ENCODE peak calls at places on chromosomes 5 and 9, in four cellular contexts. R is cardiac muscle cell; O is CD4-positive, alpha-beta T cell; F is colonic mucosa. S is an unnamed sample.

GRCh38 chr9:133886563-133887501 is 105.3 kb downstream of the VAV2 start:
- DNase-seq in R (no peak), O (no peak), F (no peak), S (no peak)

GRCh38 chr9:563200-563599 is 278.3 kb upstream of the DMRT1 start:
- DNase-seq in R (no peak), O (no peak), F (no peak), S (no peak)

GRCh38 chr5:20359377-20359776 is 371.4 kb upstream of the CDH18 start:
- DNase-seq in R (no peak), O (no peak), F (no peak), S (no peak)

GRCh38 chr5:156595132-156595787 is 254.8 kb upstream of the PPP1R2B start:
- DNase-seq in R (peak), O (no peak), F (no peak), S (no peak)

GRCh38 chr5:5291357-5291756 is 131.1 kb upstream of the ICE1 start:
- DNase-seq in R (no peak), O (no peak), F (no peak), S (no peak)

GRCh38 chr5:164326219-164326618 is 820.8 kb downstream of the MAT2B start:
- DNase-seq in R (no peak), O (no peak), F (no peak), S (no peak)

GRCh38 chr5:1199649-1200494 is 1.5 kb upstream of the SLC6A19 start:
- DNase-seq in R (no peak), O (no peak), F (no peak), S (no peak)

GRCh38 chr5:147565524-147565923 is 55.7 kb upstream of the DPYSL3 start:
- DNase-seq in R (no peak), O (no peak), F (no peak), S (no peak)

GRCh38 chr5:170469414-170469813 is 34.4 kb upstream of the KCNIP1 start:
- DNase-seq in R (no peak), O (no peak), F (no peak), S (no peak)

GRCh38 chr5:174790906-174791305 is 66.5 kb downstream of the MSX2 start:
- DNase-seq in R (peak), O (no peak), F (no peak), S (no peak)

GRCh38 chr5:54066433-54066832 is 243.9 kb downstream of the ARL15 start:
- DNase-seq in R (no peak), O (no peak), F (no peak), S (no peak)

GRCh38 chr9:31394040-31394473 is 990.4 kb upstream of the ACO1 start:
- DNase-seq in R (no peak), O (no peak), F (no peak), S (no peak)

GRCh38 chr5:93592866-93593265 is 9.8 kb downstream of the NR2F1 start:
- DNase-seq in R (no peak), O (no peak), F (no peak), S (no peak)

GRCh38 chr5:40717281-40717680 is 37.6 kb downstream of the PTGER4 start:
- DNase-seq in R (no peak), O (no peak), F (no peak), S (no peak)

GRCh38 chr5:37892571-37892970 is 52.7 kb upstream of the GDNF start:
- DNase-seq in R (no peak), O (no peak), F (no peak), S (no peak)

GRCh38 chr5:37889612-37890317 is 49.9 kb upstream of the GDNF start:
- DNase-seq in R (no peak), O (no peak), F (no peak), S (no peak)

GRCh38 chr5:37886207-37886905 is 46.5 kb upstream of the GDNF start:
- DNase-seq in R (no peak), O (no peak), F (no peak), S (no peak)

GRCh38 chr5:37891832-37892231 is 52.0 kb upstream of the GDNF start:
- DNase-seq in R (no peak), O (no peak), F (no peak), S (no peak)

GRCh38 chr5:37888476-37888875 is 48.6 kb upstream of the GDNF start:
- DNase-seq in R (no peak), O (no peak), F (no peak), S (no peak)
- H3K27ac ChIP-seq in R (no peak), O (no peak), F (no peak), S (no peak)

DNA sequence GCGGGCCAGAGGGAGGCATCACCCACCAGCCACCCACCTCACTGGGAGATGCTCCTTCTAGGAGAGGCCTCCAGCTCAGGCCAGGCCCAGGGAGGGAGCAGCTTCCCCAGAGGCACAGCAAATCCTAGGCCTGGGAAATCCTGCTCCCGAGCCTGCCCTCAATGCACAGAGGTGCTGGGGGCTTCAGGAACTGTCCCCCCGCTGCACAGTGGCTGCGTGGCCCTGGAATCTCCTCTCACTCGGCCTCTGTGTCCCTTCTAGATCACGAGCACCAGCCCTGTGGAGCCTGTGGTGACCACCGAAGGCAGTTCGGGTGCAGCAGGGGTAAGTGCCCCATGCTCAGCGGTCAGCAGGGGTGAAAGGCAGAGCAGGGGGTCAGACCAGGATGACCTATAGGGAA is 36.4 kb upstream of the SUSD3 start:
- DNase-seq in R (no peak), O (no peak), F (no peak), S (no peak)
- H3K27ac ChIP-seq in R (no peak), O (peak), F (no peak), S (no peak)

DNA sequence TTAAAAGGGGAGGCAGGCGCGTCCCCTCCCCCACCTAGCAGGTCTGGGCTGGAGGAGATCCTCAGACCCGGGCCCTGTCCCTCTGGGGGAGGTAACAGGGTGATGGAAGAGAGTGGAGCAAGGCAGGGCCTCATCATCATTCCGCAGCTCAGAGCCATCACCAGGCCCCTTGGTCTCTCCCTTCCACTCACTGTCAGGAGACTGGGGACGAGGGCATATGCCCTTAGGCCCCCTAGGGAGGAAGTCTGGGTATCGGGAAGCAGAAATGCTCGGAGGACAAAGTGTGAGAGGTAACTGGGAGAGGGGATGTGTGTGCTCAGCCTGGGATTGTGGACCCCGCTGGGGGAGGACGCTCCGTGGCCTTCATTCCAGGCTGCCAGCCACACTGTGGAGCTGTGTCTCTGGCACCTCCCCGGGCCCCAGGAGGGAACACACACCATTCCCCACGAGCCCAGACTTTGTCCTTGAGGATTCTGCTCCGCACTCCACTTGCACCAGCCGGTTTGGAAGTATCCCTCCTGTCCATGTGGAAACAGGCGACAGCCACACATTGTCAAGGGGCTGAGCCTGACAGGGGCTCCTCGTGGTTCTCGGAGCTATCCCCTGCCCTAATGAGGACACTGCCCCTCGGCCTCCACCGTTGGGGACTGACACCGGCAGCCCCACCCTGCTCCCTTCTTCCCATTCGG is 824 bp downstream of the REEP2 start:
- DNase-seq in R (peak), O (no peak), F (no peak), S (no peak)
- H3K27ac ChIP-seq in R (no peak), O (no peak), F (no peak), S (no peak)

GRCh38 chr5:15365040-15365439 is 134.9 kb upstream of the FBXL7 start:
- DNase-seq in R (no peak), O (no peak), F (no peak), S (no peak)
- H3K27ac ChIP-seq in R (no peak), O (no peak), F (no peak), S (no peak)

S was measured in stomach.